ENCODE peak calls at places on chromosomes 12 and 14, in four cellular contexts. One of them, this sample, is unnamed.

GRCh38 chr14:91303091-91303923 is 58.8 kb upstream of the GPR68 start:
- DNase-seq in AG04450: no peak
- DNase-seq in endodermal cell: peak
- DNase-seq in suprapubic skin: no peak
- DNase-seq in this sample: peak

GRCh38 chr12:89947437-89948265 is 239.0 kb upstream of the ATP2B1 start:
- DNase-seq in AG04450: peak
- DNase-seq in endodermal cell: peak
- DNase-seq in suprapubic skin: no peak
- DNase-seq in this sample: peak

GRCh38 chr14:94123868-94124267 is 5.5 kb downstream of the IFI27L2 start:
- DNase-seq in endodermal cell: peak
- DNase-seq in AG04450: no peak
- DNase-seq in suprapubic skin: peak
- DNase-seq in this sample: no peak

GRCh38 chr14:60757617-60758016 is 23.1 kb downstream of the MNAT1 start:
- DNase-seq in AG04450: no peak
- DNase-seq in suprapubic skin: no peak
- DNase-seq in endodermal cell: no peak
- DNase-seq in this sample: peak

GRCh38 chr12:68977335-68977734 is 44.4 kb upstream of the CPM start:
- DNase-seq in AG04450: no peak
- DNase-seq in endodermal cell: no peak
- DNase-seq in suprapubic skin: no peak
- DNase-seq in this sample: no peak

GRCh38 chr14:24428628-24429394 is 657 bp downstream of the CBLN3 start:
- DNase-seq in endodermal cell: no peak
- DNase-seq in suprapubic skin: no peak
- DNase-seq in AG04450: no peak
- DNase-seq in this sample: no peak

GRCh38 chr12:92360543-92360942 is 214.9 kb upstream of the BTG1 start:
- DNase-seq in AG04450: no peak
- DNase-seq in suprapubic skin: no peak
- DNase-seq in endodermal cell: no peak
- DNase-seq in this sample: no peak

GRCh38 chr12:95073698-95074520 is 491 bp upstream of the NR2C1 start:
- DNase-seq in suprapubic skin: no peak
- DNase-seq in endodermal cell: peak
- DNase-seq in AG04450: no peak
- DNase-seq in this sample: no peak

GRCh38 chr12:13038491-13039161 is 5.6 kb upstream of the FAM234B start:
- DNase-seq in suprapubic skin: no peak
- DNase-seq in AG04450: peak
- DNase-seq in endodermal cell: no peak
- DNase-seq in this sample: no peak

GRCh38 chr14:34053666-34054065 is 102.8 kb upstream of the EGLN3 start:
- DNase-seq in suprapubic skin: no peak
- DNase-seq in AG04450: no peak
- DNase-seq in endodermal cell: no peak
- DNase-seq in this sample: no peak

DNA sequence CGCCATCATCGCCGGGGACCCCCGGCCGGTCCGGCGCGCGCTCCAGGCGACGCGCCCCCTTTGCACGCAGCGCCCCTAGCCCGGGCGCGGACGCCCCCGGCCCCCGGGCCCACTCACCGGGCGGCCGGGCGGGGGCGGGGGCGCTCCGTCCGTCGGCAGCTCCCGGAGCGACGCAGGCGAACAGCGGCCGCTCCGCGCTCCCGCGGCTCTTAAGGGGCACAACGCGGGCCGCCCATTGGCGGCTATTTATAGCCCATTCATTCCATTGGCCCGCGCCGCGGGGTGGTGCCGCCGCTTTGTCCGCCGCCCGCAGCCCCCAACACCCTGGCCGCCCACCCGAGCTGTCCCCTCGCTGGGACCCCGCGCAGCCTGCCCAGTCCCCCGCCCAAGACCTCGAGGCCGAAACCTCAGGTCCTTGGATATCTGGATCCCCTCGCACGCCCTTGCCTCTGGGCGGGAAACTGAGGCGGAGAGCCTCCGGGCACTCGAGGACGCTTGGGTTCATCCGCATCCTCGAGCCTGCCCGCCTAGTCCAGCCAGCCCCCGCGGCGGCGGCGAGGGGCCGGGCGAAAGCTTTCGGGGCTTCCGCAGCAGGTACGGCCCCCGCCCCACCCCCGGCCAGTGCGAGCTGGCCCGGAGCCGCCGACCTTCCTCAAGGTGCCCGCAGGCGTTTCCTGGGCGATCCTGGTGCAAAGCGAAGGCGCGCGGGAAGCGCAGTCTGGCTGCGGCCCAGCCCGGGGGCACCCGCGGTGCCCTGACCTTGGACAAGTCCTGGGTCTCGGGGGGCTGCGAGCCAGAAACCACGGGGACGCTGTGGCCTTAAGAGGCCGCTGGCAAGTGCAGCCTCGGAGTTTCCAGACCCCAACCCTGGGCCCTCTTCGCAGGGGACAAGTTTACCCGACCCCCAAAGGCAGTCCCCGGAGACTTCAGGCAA is at the start of gene CKB:
- DNase-seq in suprapubic skin: no peak
- DNase-seq in AG04450: no peak
- DNase-seq in endodermal cell: peak
- DNase-seq in this sample: peak
- H3K27ac ChIP-seq in suprapubic skin: peak
- H3K27ac ChIP-seq in AG04450: no peak
- H3K27ac ChIP-seq in endodermal cell: peak
- H3K27ac ChIP-seq in this sample: peak

DNA sequence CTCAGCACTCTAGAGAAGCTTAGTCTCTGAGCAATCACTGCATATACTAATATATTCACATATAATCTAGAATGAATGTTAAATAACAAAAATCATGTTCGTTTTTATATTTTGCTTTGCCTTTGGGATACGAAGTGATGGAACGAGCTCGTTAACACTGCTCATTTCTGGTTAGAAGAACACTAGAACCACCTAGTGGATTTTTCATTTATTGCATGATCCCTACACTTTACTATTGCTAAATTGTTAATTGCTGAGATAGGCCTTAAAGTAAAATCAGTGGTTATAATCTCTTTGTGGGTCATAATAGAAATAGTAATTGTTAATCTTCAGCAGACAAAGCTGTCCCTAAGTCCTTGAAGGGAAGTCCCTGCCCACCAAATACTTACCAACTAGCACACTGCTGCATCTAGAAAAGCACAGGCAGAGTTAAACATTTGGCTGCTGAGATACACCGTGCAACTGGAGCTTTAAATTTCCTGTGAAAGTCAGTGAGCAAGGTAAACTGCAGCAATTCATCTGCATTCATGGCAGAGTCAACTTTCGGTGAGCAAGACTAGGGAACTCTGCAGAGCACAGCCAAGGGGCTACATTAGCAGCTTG is 353.7 kb downstream of the APAF1 start:
- DNase-seq in suprapubic skin: no peak
- DNase-seq in endodermal cell: no peak
- DNase-seq in AG04450: no peak
- DNase-seq in this sample: peak
- TF ChIP-seq CTCF in suprapubic skin: no peak
- TF ChIP-seq CTCF in endodermal cell: peak
- TF ChIP-seq CTCF in AG04450: peak
- TF ChIP-seq CTCF in this sample: peak

GRCh38 chr12:47902131-47902639 is 2.6 kb downstream of the VDR start:
- DNase-seq in AG04450: no peak
- DNase-seq in endodermal cell: peak
- DNase-seq in suprapubic skin: no peak
- DNase-seq in this sample: no peak
- H3K27ac ChIP-seq in AG04450: no peak
- H3K27ac ChIP-seq in endodermal cell: no peak
- H3K27ac ChIP-seq in suprapubic skin: no peak
- H3K27ac ChIP-seq in this sample: no peak

DNA sequence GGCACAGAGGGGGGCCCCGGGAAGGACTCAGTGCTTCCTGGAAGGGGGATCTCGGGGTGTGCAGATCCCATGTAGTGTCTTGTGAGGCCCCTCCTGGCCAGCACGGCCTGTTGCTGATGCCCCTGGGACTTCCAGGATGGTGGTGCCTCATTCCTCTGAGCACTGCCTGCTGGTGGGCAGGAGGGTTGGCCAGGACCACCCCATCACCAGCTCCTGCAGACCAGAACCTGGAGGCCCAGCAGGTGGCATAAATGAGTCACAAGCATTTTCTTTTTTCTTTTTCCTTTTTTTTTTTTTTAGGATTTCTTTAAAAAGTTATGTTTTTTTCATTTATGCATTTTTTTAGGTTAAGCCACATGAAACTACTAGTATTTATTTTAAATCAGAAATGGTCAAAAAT is 8.0 kb downstream of the MMP17 start:
- DNase-seq in suprapubic skin: no peak
- DNase-seq in endodermal cell: no peak
- DNase-seq in AG04450: no peak
- DNase-seq in this sample: no peak
- TF ChIP-seq CTCF in suprapubic skin: no peak
- TF ChIP-seq CTCF in endodermal cell: peak
- TF ChIP-seq CTCF in AG04450: peak
- TF ChIP-seq CTCF in this sample: peak

DNA sequence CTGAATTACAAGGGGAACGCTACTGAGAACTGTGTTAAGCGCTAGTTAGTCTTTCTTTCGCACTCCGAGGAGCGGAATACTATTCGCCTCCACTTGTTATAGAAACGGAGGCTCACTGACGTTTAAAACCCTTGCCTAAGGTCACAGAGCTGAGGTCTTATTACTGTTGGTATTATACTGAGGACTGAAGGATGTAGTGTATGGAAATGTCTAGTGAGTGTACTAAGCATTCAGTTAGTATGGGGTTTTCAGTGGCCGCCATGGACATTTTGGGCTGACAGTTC is 826 bp downstream of the ACADS start:
- DNase-seq in AG04450: no peak
- DNase-seq in endodermal cell: no peak
- DNase-seq in suprapubic skin: no peak
- DNase-seq in this sample: no peak
- H3K27ac ChIP-seq in AG04450: no peak
- H3K27ac ChIP-seq in endodermal cell: no peak
- H3K27ac ChIP-seq in suprapubic skin: no peak
- H3K27ac ChIP-seq in this sample: no peak

DNA sequence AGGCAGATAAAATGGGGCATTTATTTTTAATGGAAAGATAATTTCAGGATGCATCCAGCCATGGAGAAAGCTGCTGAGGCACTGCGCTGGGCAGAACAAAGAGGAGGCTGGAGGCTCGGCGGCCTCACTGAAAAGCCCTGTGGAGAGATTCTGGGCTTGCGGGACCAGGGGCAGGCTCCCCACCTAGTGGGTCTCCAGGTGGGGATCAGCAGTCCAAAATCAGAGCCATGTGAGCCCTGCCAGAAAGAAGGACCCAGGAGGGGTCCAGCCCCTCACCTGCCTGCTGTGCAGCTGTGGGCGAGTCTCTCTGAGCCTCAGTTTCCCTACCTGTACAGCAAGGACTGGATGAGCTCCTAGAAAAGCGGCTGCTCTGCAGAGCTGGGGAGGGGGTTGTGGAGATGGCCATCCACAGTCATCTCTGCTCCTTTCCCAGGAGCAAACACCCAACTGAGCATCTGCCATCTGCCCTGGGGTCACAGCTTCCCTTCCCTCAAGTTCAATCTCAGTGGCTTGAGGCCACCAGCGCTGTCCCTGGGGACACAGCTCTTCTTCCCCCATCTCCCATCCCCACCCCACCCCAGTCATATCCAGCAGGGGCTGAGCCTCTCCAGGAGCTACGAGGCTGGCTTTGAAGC is 23.8 kb upstream of the C14orf180 start:
- DNase-seq in AG04450: no peak
- DNase-seq in endodermal cell: peak
- DNase-seq in suprapubic skin: no peak
- DNase-seq in this sample: no peak
- TF ChIP-seq CTCF in AG04450: no peak
- TF ChIP-seq CTCF in endodermal cell: no peak
- TF ChIP-seq CTCF in suprapubic skin: no peak
- TF ChIP-seq CTCF in this sample: no peak

GRCh38 chr12:127588224-127588623 is 678.7 kb upstream of the TMEM132C start:
- DNase-seq in endodermal cell: no peak
- DNase-seq in AG04450: peak
- DNase-seq in suprapubic skin: no peak
- DNase-seq in this sample: peak
- H3K27ac ChIP-seq in endodermal cell: no peak
- H3K27ac ChIP-seq in AG04450: no peak
- H3K27ac ChIP-seq in suprapubic skin: no peak
- H3K27ac ChIP-seq in this sample: no peak

GRCh38 chr12:98838282-98838681 is 193.2 kb downstream of the APAF1 start:
- DNase-seq in AG04450: no peak
- DNase-seq in suprapubic skin: no peak
- DNase-seq in endodermal cell: peak
- DNase-seq in this sample: peak
- TF ChIP-seq CTCF in AG04450: peak
- TF ChIP-seq CTCF in suprapubic skin: no peak
- TF ChIP-seq CTCF in endodermal cell: peak
- TF ChIP-seq CTCF in this sample: peak

This sample was measured in A673.